ENCODE peak calls at places on chromosomes 4 and X, in eight cellular contexts. One of them, this sample, is unnamed.
A peak's percentile ranks its signal among the peaks of the same experiment; 100 is the strongest.

GRCh38 chr4:55545133-55545532 is 1.6 kb downstream of the CLOCK start:
- DNase-seq in AG04449: no peak
- DNase-seq in endothelial cell: no peak
- DNase-seq in thoracic aorta: no peak
- DNase-seq in heart right ventricle: no peak
- DNase-seq in suprapubic skin: no peak
- DNase-seq in nephron progenitor cell: no peak
- DNase-seq in Caco-2: no peak
- DNase-seq in this sample: peak; percentile 17

GRCh38 chrX:1453390-1453783 is 678 bp upstream of the ASMTL start:
- DNase-seq in nephron progenitor cell: no peak
- DNase-seq in suprapubic skin: peak; percentile 94
- DNase-seq in endothelial cell: no peak
- DNase-seq in heart right ventricle: no peak
- DNase-seq in thoracic aorta: peak; percentile 43
- DNase-seq in AG04449: peak; percentile 7
- DNase-seq in Caco-2: no peak
- DNase-seq in this sample: no peak

GRCh38 chr4:158458271-158458895 is 63.3 kb upstream of the RXFP1 start:
- DNase-seq in AG04449: no peak
- DNase-seq in suprapubic skin: no peak
- DNase-seq in endothelial cell: no peak
- DNase-seq in heart right ventricle: no peak
- DNase-seq in nephron progenitor cell: no peak
- DNase-seq in Caco-2: no peak
- DNase-seq in thoracic aorta: no peak
- DNase-seq in this sample: no peak

GRCh38 chrX:48957477-48957826 is at the start of gene OTUD5:
- DNase-seq in endothelial cell: peak; percentile 39
- DNase-seq in nephron progenitor cell: no peak
- DNase-seq in AG04449: no peak
- DNase-seq in thoracic aorta: no peak
- DNase-seq in Caco-2: no peak
- DNase-seq in suprapubic skin: peak; percentile 78
- DNase-seq in heart right ventricle: peak; percentile 61
- DNase-seq in this sample: no peak

GRCh38 chrX:39848900-39849299 is 248.9 kb downstream of the BCOR start:
- DNase-seq in heart right ventricle: no peak
- DNase-seq in nephron progenitor cell: no peak
- DNase-seq in Caco-2: no peak
- DNase-seq in thoracic aorta: no peak
- DNase-seq in suprapubic skin: no peak
- DNase-seq in endothelial cell: no peak
- DNase-seq in AG04449: peak; percentile 31
- DNase-seq in this sample: peak; percentile 78

GRCh38 chr4:89306486-89307184 is 965 bp downstream of the GPRIN3 start:
- DNase-seq in endothelial cell: no peak
- DNase-seq in suprapubic skin: no peak
- DNase-seq in Caco-2: no peak
- DNase-seq in heart right ventricle: no peak
- DNase-seq in nephron progenitor cell: no peak
- DNase-seq in AG04449: no peak
- DNase-seq in thoracic aorta: no peak
- DNase-seq in this sample: no peak

GRCh38 chr4:165537028-165537648 is 158.3 kb downstream of the CPE start:
- DNase-seq in nephron progenitor cell: peak; percentile 17
- DNase-seq in Caco-2: peak; percentile 40
- DNase-seq in thoracic aorta: no peak
- DNase-seq in suprapubic skin: no peak
- DNase-seq in heart right ventricle: no peak
- DNase-seq in endothelial cell: peak; percentile 18
- DNase-seq in AG04449: peak; percentile 3
- DNase-seq in this sample: peak; percentile 31

GRCh38 chrX:10992110-10992509 is 119.0 kb upstream of the HCCS start:
- DNase-seq in Caco-2: peak; percentile 51
- DNase-seq in AG04449: no peak
- DNase-seq in thoracic aorta: no peak
- DNase-seq in nephron progenitor cell: no peak
- DNase-seq in heart right ventricle: no peak
- DNase-seq in endothelial cell: no peak
- DNase-seq in suprapubic skin: no peak
- DNase-seq in this sample: no peak

GRCh38 chrX:15838017-15838416 is 16.6 kb downstream of the AP1S2 start:
- DNase-seq in thoracic aorta: no peak
- DNase-seq in Caco-2: peak; percentile 7
- DNase-seq in AG04449: no peak
- DNase-seq in nephron progenitor cell: peak; percentile 3
- DNase-seq in suprapubic skin: no peak
- DNase-seq in heart right ventricle: no peak
- DNase-seq in endothelial cell: peak; percentile 8
- DNase-seq in this sample: no peak

GRCh38 chr4:172838108-172838507 is 330.5 kb upstream of the GALNT7 start:
- DNase-seq in Caco-2: no peak
- DNase-seq in nephron progenitor cell: no peak
- DNase-seq in heart right ventricle: no peak
- DNase-seq in thoracic aorta: no peak
- DNase-seq in AG04449: no peak
- DNase-seq in endothelial cell: no peak
- DNase-seq in suprapubic skin: no peak
- DNase-seq in this sample: no peak

GRCh38 chr4:27057662-27058061 is 197.0 kb downstream of the STIM2 start:
- DNase-seq in endothelial cell: no peak
- DNase-seq in Caco-2: no peak
- DNase-seq in suprapubic skin: no peak
- DNase-seq in nephron progenitor cell: no peak
- DNase-seq in thoracic aorta: no peak
- DNase-seq in heart right ventricle: no peak
- DNase-seq in AG04449: no peak
- DNase-seq in this sample: no peak

GRCh38 chr4:158155656-158156356 is 17.0 kb downstream of the GASK1B start:
- DNase-seq in nephron progenitor cell: no peak
- DNase-seq in heart right ventricle: no peak
- DNase-seq in Caco-2: peak; percentile 57
- DNase-seq in suprapubic skin: no peak
- DNase-seq in endothelial cell: no peak
- DNase-seq in thoracic aorta: no peak
- DNase-seq in AG04449: no peak
- DNase-seq in this sample: no peak

GRCh38 chrX:71653344-71653743 is 14.0 kb upstream of the LOC101059915 start:
- DNase-seq in thoracic aorta: no peak
- DNase-seq in endothelial cell: no peak
- DNase-seq in heart right ventricle: no peak
- DNase-seq in suprapubic skin: no peak
- DNase-seq in AG04449: no peak
- DNase-seq in nephron progenitor cell: no peak
- DNase-seq in Caco-2: no peak
- DNase-seq in this sample: no peak

GRCh38 chrX:27966955-27967354 is 14.3 kb downstream of the DCAF8L1 start:
- DNase-seq in Caco-2: no peak
- DNase-seq in endothelial cell: no peak
- DNase-seq in thoracic aorta: no peak
- DNase-seq in heart right ventricle: no peak
- DNase-seq in AG04449: no peak
- DNase-seq in nephron progenitor cell: no peak
- DNase-seq in suprapubic skin: no peak
- DNase-seq in this sample: no peak

GRCh38 chrX:118593407-118593806 is 97.8 kb downstream of the DOCK11 start:
- DNase-seq in endothelial cell: no peak
- DNase-seq in AG04449: no peak
- DNase-seq in suprapubic skin: no peak
- DNase-seq in Caco-2: no peak
- DNase-seq in heart right ventricle: no peak
- DNase-seq in nephron progenitor cell: no peak
- DNase-seq in thoracic aorta: no peak
- DNase-seq in this sample: no peak

GRCh38 chr4:147960971-147961370 is 229.1 kb downstream of the ARHGAP10 start:
- DNase-seq in endothelial cell: no peak
- DNase-seq in thoracic aorta: no peak
- DNase-seq in heart right ventricle: no peak
- DNase-seq in AG04449: no peak
- DNase-seq in suprapubic skin: no peak
- DNase-seq in Caco-2: no peak
- DNase-seq in nephron progenitor cell: no peak
- DNase-seq in this sample: no peak

GRCh38 chrX:7067266-7067665 is 80.2 kb upstream of the STS start:
- DNase-seq in heart right ventricle: no peak
- DNase-seq in suprapubic skin: no peak
- DNase-seq in nephron progenitor cell: no peak
- DNase-seq in thoracic aorta: no peak
- DNase-seq in AG04449: no peak
- DNase-seq in endothelial cell: no peak
- DNase-seq in Caco-2: no peak
- DNase-seq in this sample: no peak

GRCh38 chrX:102712216-102712966 is at the start of gene GPRASP2:
- DNase-seq in heart right ventricle: peak; percentile 56
- DNase-seq in Caco-2: peak; percentile 26
- DNase-seq in thoracic aorta: no peak
- DNase-seq in nephron progenitor cell: peak; percentile 67
- DNase-seq in suprapubic skin: peak; percentile 69
- DNase-seq in endothelial cell: peak; percentile 36
- DNase-seq in AG04449: no peak
- DNase-seq in this sample: peak; percentile 1

DNA sequence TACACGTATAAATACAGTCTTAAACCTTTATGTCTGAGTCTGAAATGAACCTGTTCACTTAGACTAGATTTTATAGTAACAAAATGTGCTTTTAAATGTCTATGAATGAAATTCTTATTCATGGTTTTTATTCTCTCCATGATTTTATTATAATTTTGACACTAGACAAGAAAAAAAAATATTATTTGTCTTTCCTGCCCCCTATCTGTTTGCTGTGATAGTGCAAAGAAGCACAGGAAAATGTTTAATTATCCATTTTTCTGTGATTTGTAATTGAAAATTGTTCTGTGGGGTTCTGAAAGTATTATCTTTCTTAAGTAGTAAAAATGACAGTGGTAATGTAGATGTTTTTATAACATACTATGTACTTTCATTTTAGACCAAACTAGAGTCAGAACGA is 52.0 kb downstream of the INTS6L start:
- DNase-seq in AG04449: no peak
- DNase-seq in suprapubic skin: no peak
- DNase-seq in Caco-2: no peak
- DNase-seq in heart right ventricle: no peak
- DNase-seq in thoracic aorta: no peak
- DNase-seq in endothelial cell: no peak
- DNase-seq in nephron progenitor cell: no peak
- DNase-seq in this sample: no peak
- TF ChIP-seq CTCF in AG04449: no peak
- TF ChIP-seq CTCF in suprapubic skin: peak; percentile 23
- TF ChIP-seq CTCF in Caco-2: no peak
- TF ChIP-seq CTCF in heart right ventricle: peak; percentile 56
- TF ChIP-seq CTCF in thoracic aorta: no peak
- TF ChIP-seq CTCF in endothelial cell: peak; percentile 55
- TF ChIP-seq CTCF in nephron progenitor cell: peak; percentile 22
- TF ChIP-seq CTCF in this sample: peak; percentile 69

GRCh38 chr4:53942712-53943111 is 121.7 kb downstream of the CHIC2 start:
- DNase-seq in endothelial cell: no peak
- DNase-seq in nephron progenitor cell: no peak
- DNase-seq in thoracic aorta: no peak
- DNase-seq in AG04449: no peak
- DNase-seq in suprapubic skin: no peak
- DNase-seq in Caco-2: no peak
- DNase-seq in heart right ventricle: no peak
- DNase-seq in this sample: no peak

GRCh38 chr4:53941331-53941730 is 123.1 kb downstream of the CHIC2 start:
- DNase-seq in AG04449: no peak
- DNase-seq in suprapubic skin: no peak
- DNase-seq in heart right ventricle: no peak
- DNase-seq in endothelial cell: no peak
- DNase-seq in Caco-2: no peak
- DNase-seq in nephron progenitor cell: no peak
- DNase-seq in thoracic aorta: no peak
- DNase-seq in this sample: no peak

GRCh38 chr4:53935780-53936179 is 128.6 kb downstream of the CHIC2 start:
- DNase-seq in endothelial cell: no peak
- DNase-seq in Caco-2: no peak
- DNase-seq in AG04449: peak; percentile 76
- DNase-seq in suprapubic skin: no peak
- DNase-seq in heart right ventricle: no peak
- DNase-seq in thoracic aorta: no peak
- DNase-seq in nephron progenitor cell: no peak
- DNase-seq in this sample: peak; percentile 55

GRCh38 chr4:53937327-53937726 is 127.1 kb downstream of the CHIC2 start:
- DNase-seq in Caco-2: no peak
- DNase-seq in thoracic aorta: no peak
- DNase-seq in endothelial cell: no peak
- DNase-seq in nephron progenitor cell: no peak
- DNase-seq in AG04449: no peak
- DNase-seq in suprapubic skin: no peak
- DNase-seq in heart right ventricle: no peak
- DNase-seq in this sample: no peak

GRCh38 chr4:53937918-53938317 is 126.5 kb downstream of the CHIC2 start:
- DNase-seq in heart right ventricle: no peak
- DNase-seq in nephron progenitor cell: no peak
- DNase-seq in Caco-2: no peak
- DNase-seq in thoracic aorta: no peak
- DNase-seq in AG04449: peak; percentile 52
- DNase-seq in endothelial cell: no peak
- DNase-seq in suprapubic skin: no peak
- DNase-seq in this sample: peak; percentile 85
- TF ChIP-seq CTCF in heart right ventricle: no peak
- TF ChIP-seq CTCF in nephron progenitor cell: no peak
- TF ChIP-seq CTCF in Caco-2: no peak
- TF ChIP-seq CTCF in thoracic aorta: no peak
- TF ChIP-seq CTCF in AG04449: no peak
- TF ChIP-seq CTCF in endothelial cell: no peak
- TF ChIP-seq CTCF in suprapubic skin: no peak
- TF ChIP-seq CTCF in this sample: no peak

GRCh38 chr4:90419124-90419711 is 292.0 kb downstream of the CCSER1 start:
- DNase-seq in thoracic aorta: no peak
- DNase-seq in nephron progenitor cell: no peak
- DNase-seq in suprapubic skin: no peak
- DNase-seq in AG04449: no peak
- DNase-seq in heart right ventricle: no peak
- DNase-seq in endothelial cell: no peak
- DNase-seq in Caco-2: peak; percentile 5
- DNase-seq in this sample: peak; percentile 15
- TF ChIP-seq CTCF in thoracic aorta: peak; percentile 20
- TF ChIP-seq CTCF in nephron progenitor cell: peak; percentile 78
- TF ChIP-seq CTCF in suprapubic skin: peak; percentile 31
- TF ChIP-seq CTCF in AG04449: peak; percentile 36
- TF ChIP-seq CTCF in heart right ventricle: peak; percentile 64
- TF ChIP-seq CTCF in endothelial cell: no peak
- TF ChIP-seq CTCF in Caco-2: peak; percentile 45
- TF ChIP-seq CTCF in this sample: peak; percentile 65

DNA sequence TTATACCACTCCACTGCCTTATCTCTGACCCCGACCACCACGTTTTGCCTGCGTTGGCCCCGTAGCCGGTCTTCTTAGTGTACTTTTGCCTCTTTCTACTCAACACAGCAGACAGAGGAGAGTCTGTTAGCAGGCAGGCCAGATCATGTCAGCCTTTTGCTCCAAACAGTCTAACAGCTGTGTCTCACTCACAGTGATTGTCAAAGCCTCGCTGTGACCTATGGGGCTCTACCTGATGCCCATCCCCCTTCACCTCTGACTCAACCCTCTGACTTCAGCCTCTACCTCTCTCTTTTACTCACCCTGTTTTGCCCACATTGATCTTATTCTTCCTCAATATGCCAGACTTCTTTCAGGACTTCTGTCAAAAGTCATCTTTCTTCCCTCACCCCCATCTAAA is 127.1 kb downstream of the TRIML1 start:
- DNase-seq in heart right ventricle: no peak
- DNase-seq in endothelial cell: no peak
- DNase-seq in AG04449: no peak
- DNase-seq in Caco-2: no peak
- DNase-seq in nephron progenitor cell: no peak
- DNase-seq in thoracic aorta: no peak
- DNase-seq in suprapubic skin: no peak
- DNase-seq in this sample: no peak
- TF ChIP-seq CTCF in heart right ventricle: no peak
- TF ChIP-seq CTCF in endothelial cell: no peak
- TF ChIP-seq CTCF in AG04449: no peak
- TF ChIP-seq CTCF in Caco-2: no peak
- TF ChIP-seq CTCF in nephron progenitor cell: no peak
- TF ChIP-seq CTCF in thoracic aorta: no peak
- TF ChIP-seq CTCF in suprapubic skin: no peak
- TF ChIP-seq CTCF in this sample: no peak